ENCODE peak calls at places on chromosomes 2 and 18, in eight cellular contexts. One of them, this sample, is unnamed. For H3K27me3, the result is how much of the 10 kb centered on the place peaks cover.

GRCh38 chr2:210722092-210722491 is 165.7 kb downstream of the CPS1 start:
- DNase-seq in upper lobe of left lung: no peak
- DNase-seq in ovary: no peak
- DNase-seq in H1: no peak
- DNase-seq in transverse colon: no peak
- DNase-seq in sigmoid colon: no peak
- DNase-seq in GM12878: no peak
- DNase-seq in K562: no peak
- DNase-seq in this sample: no peak

GRCh38 chr2:112959109-112959591 is 18.7 kb upstream of the IL36G start:
- DNase-seq in upper lobe of left lung: no peak
- DNase-seq in H1: peak
- DNase-seq in sigmoid colon: no peak
- DNase-seq in K562: peak
- DNase-seq in GM12878: no peak
- DNase-seq in ovary: no peak
- DNase-seq in transverse colon: no peak
- DNase-seq in this sample: no peak

GRCh38 chr2:202822411-202822810 is 49.2 kb downstream of the ICA1L start:
- DNase-seq in upper lobe of left lung: no peak
- DNase-seq in H1: no peak
- DNase-seq in transverse colon: no peak
- DNase-seq in K562: no peak
- DNase-seq in GM12878: no peak
- DNase-seq in ovary: no peak
- DNase-seq in sigmoid colon: no peak
- DNase-seq in this sample: no peak

GRCh38 chr2:106577252-106577651 is 90.1 kb downstream of the CD8B2 start:
- DNase-seq in sigmoid colon: no peak
- DNase-seq in K562: no peak
- DNase-seq in H1: no peak
- DNase-seq in GM12878: no peak
- DNase-seq in ovary: no peak
- DNase-seq in upper lobe of left lung: no peak
- DNase-seq in transverse colon: no peak
- DNase-seq in this sample: no peak

GRCh38 chr2:219983836-219984235 is 356.4 kb downstream of the SLC4A3 start:
- DNase-seq in transverse colon: no peak
- DNase-seq in ovary: no peak
- DNase-seq in K562: no peak
- DNase-seq in sigmoid colon: no peak
- DNase-seq in upper lobe of left lung: no peak
- DNase-seq in H1: no peak
- DNase-seq in GM12878: no peak
- DNase-seq in this sample: no peak

GRCh38 chr2:74059137-74059775 is 74.5 kb downstream of the TET3 start:
- DNase-seq in transverse colon: no peak
- DNase-seq in GM12878: no peak
- DNase-seq in K562: no peak
- DNase-seq in sigmoid colon: no peak
- DNase-seq in ovary: no peak
- DNase-seq in upper lobe of left lung: no peak
- DNase-seq in H1: no peak
- DNase-seq in this sample: no peak

GRCh38 chr18:7202119-7202680 is 28.7 kb upstream of the LRRC30 start:
- DNase-seq in transverse colon: no peak
- DNase-seq in K562: no peak
- DNase-seq in sigmoid colon: no peak
- DNase-seq in GM12878: no peak
- DNase-seq in upper lobe of left lung: no peak
- DNase-seq in ovary: no peak
- DNase-seq in H1: no peak
- DNase-seq in this sample: no peak

GRCh38 chr2:126200538-126200937 is 455.4 kb upstream of the GYPC start:
- DNase-seq in H1: no peak
- DNase-seq in sigmoid colon: no peak
- DNase-seq in K562: no peak
- DNase-seq in GM12878: no peak
- DNase-seq in upper lobe of left lung: no peak
- DNase-seq in ovary: no peak
- DNase-seq in transverse colon: no peak
- DNase-seq in this sample: no peak

GRCh38 chr18:2653467-2653866 is 2.1 kb upstream of the SMCHD1 start:
- DNase-seq in ovary: no peak
- DNase-seq in transverse colon: no peak
- DNase-seq in GM12878: no peak
- DNase-seq in K562: no peak
- DNase-seq in H1: no peak
- DNase-seq in sigmoid colon: no peak
- DNase-seq in upper lobe of left lung: no peak
- DNase-seq in this sample: no peak

GRCh38 chr18:54684786-54685185 is 93.7 kb downstream of the DYNAP start:
- DNase-seq in transverse colon: no peak
- DNase-seq in GM12878: no peak
- DNase-seq in H1: no peak
- DNase-seq in ovary: no peak
- DNase-seq in sigmoid colon: no peak
- DNase-seq in upper lobe of left lung: peak
- DNase-seq in K562: peak
- DNase-seq in this sample: no peak

GRCh38 chr2:169961911-169962310 is 134.7 kb downstream of the UBR3 start:
- DNase-seq in H1: no peak
- DNase-seq in transverse colon: no peak
- DNase-seq in sigmoid colon: peak
- DNase-seq in GM12878: no peak
- DNase-seq in upper lobe of left lung: peak
- DNase-seq in K562: no peak
- DNase-seq in ovary: no peak
- DNase-seq in this sample: no peak

GRCh38 chr2:178306351-178307073 is 112.2 kb downstream of the OSBPL6 start:
- DNase-seq in sigmoid colon: no peak
- DNase-seq in ovary: no peak
- DNase-seq in transverse colon: peak
- DNase-seq in K562: peak
- DNase-seq in upper lobe of left lung: peak
- DNase-seq in GM12878: peak
- DNase-seq in H1: peak
- DNase-seq in this sample: no peak

GRCh38 chr2:103789716-103790085 is 1027.9 kb downstream of the TMEM182 start:
- DNase-seq in transverse colon: no peak
- DNase-seq in upper lobe of left lung: no peak
- DNase-seq in ovary: no peak
- DNase-seq in K562: no peak
- DNase-seq in H1: no peak
- DNase-seq in sigmoid colon: no peak
- DNase-seq in GM12878: no peak
- DNase-seq in this sample: no peak
- TF ChIP-seq EP300 in transverse colon: no peak
- TF ChIP-seq EP300 in upper lobe of left lung: no peak
- TF ChIP-seq EP300 in ovary: no peak
- TF ChIP-seq EP300 in K562: no peak
- TF ChIP-seq EP300 in H1: no peak
- TF ChIP-seq EP300 in sigmoid colon: no peak
- TF ChIP-seq EP300 in GM12878: no peak
- TF ChIP-seq EP300 in this sample: no peak

GRCh38 chr2:148939271-148939670 is 64.2 kb downstream of the KIF5C start:
- DNase-seq in sigmoid colon: no peak
- DNase-seq in GM12878: no peak
- DNase-seq in transverse colon: no peak
- DNase-seq in H1: no peak
- DNase-seq in upper lobe of left lung: no peak
- DNase-seq in ovary: no peak
- DNase-seq in K562: no peak
- DNase-seq in this sample: no peak

GRCh38 chr2:148935791-148936190 is 60.8 kb downstream of the KIF5C start:
- DNase-seq in upper lobe of left lung: no peak
- DNase-seq in K562: no peak
- DNase-seq in sigmoid colon: no peak
- DNase-seq in H1: no peak
- DNase-seq in transverse colon: no peak
- DNase-seq in ovary: no peak
- DNase-seq in GM12878: no peak
- DNase-seq in this sample: no peak

GRCh38 chr2:148933456-148933855 is 58.4 kb downstream of the KIF5C start:
- DNase-seq in H1: no peak
- DNase-seq in upper lobe of left lung: no peak
- DNase-seq in GM12878: no peak
- DNase-seq in ovary: no peak
- DNase-seq in transverse colon: no peak
- DNase-seq in sigmoid colon: no peak
- DNase-seq in K562: no peak
- DNase-seq in this sample: no peak

GRCh38 chr2:148932536-148932935 is 57.5 kb downstream of the KIF5C start:
- DNase-seq in GM12878: no peak
- DNase-seq in H1: no peak
- DNase-seq in sigmoid colon: no peak
- DNase-seq in ovary: no peak
- DNase-seq in K562: no peak
- DNase-seq in upper lobe of left lung: no peak
- DNase-seq in transverse colon: no peak
- DNase-seq in this sample: no peak

DNA sequence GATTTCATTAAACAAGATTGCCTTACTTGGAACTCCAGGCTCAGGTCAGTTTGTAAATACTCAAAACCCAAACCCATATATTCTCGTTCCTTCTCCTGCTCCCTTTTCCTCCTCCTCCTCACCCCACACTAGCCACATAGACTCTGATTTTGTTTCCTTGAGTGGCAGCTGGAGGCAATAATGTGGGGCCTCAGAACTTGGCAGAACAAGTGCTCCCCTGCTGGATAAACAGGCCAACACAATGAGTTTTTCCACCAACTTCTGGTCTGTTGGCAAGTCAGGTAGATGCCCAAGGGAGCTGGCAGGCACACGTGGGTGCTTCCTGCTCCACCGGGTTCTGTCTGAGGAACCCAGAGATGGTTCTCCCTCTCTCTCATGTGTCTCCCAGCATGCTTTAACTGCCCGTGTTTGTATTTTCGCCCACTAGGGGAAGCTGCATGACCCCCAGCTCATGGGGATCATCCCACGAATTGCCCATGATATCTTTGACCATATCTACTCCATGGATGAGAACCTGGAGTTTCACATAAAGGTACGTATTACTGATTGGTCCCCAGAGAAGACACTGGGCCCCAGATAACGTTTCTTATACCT is 61.9 kb downstream of the KIF5C start:
- DNase-seq in upper lobe of left lung: no peak
- DNase-seq in GM12878: no peak
- DNase-seq in ovary: no peak
- DNase-seq in H1: no peak
- DNase-seq in K562: no peak
- DNase-seq in transverse colon: no peak
- DNase-seq in sigmoid colon: no peak
- DNase-seq in this sample: no peak
- TF ChIP-seq CTCF in upper lobe of left lung: no peak
- TF ChIP-seq CTCF in GM12878: peak
- TF ChIP-seq CTCF in ovary: no peak
- TF ChIP-seq CTCF in H1: peak
- TF ChIP-seq CTCF in K562: peak
- TF ChIP-seq CTCF in transverse colon: no peak
- TF ChIP-seq CTCF in sigmoid colon: no peak
- TF ChIP-seq CTCF in this sample: no peak

GRCh38 chr2:72148975-72149555 is 1.4 kb upstream of the CYP26B1 start:
- DNase-seq in ovary: peak
- DNase-seq in GM12878: no peak
- DNase-seq in K562: peak
- DNase-seq in transverse colon: peak
- DNase-seq in upper lobe of left lung: no peak
- DNase-seq in H1: peak
- DNase-seq in sigmoid colon: peak
- DNase-seq in this sample: peak

GRCh38 chr2:72150157-72150960 is 2.7 kb upstream of the CYP26B1 start:
- DNase-seq in H1: peak
- DNase-seq in K562: peak
- DNase-seq in GM12878: peak
- DNase-seq in ovary: peak
- DNase-seq in upper lobe of left lung: peak
- DNase-seq in sigmoid colon: peak
- DNase-seq in transverse colon: peak
- DNase-seq in this sample: peak

GRCh38 chr2:72148391-72148974 is 821 bp upstream of the CYP26B1 start:
- DNase-seq in ovary: peak
- DNase-seq in K562: peak
- DNase-seq in upper lobe of left lung: no peak
- DNase-seq in transverse colon: no peak
- DNase-seq in GM12878: no peak
- DNase-seq in sigmoid colon: peak
- DNase-seq in H1: peak
- DNase-seq in this sample: no peak

GRCh38 chr2:72150961-72151356 is 3.3 kb upstream of the CYP26B1 start:
- DNase-seq in upper lobe of left lung: peak
- DNase-seq in GM12878: no peak
- DNase-seq in ovary: no peak
- DNase-seq in sigmoid colon: peak
- DNase-seq in H1: peak
- DNase-seq in transverse colon: no peak
- DNase-seq in K562: no peak
- DNase-seq in this sample: peak

DNA sequence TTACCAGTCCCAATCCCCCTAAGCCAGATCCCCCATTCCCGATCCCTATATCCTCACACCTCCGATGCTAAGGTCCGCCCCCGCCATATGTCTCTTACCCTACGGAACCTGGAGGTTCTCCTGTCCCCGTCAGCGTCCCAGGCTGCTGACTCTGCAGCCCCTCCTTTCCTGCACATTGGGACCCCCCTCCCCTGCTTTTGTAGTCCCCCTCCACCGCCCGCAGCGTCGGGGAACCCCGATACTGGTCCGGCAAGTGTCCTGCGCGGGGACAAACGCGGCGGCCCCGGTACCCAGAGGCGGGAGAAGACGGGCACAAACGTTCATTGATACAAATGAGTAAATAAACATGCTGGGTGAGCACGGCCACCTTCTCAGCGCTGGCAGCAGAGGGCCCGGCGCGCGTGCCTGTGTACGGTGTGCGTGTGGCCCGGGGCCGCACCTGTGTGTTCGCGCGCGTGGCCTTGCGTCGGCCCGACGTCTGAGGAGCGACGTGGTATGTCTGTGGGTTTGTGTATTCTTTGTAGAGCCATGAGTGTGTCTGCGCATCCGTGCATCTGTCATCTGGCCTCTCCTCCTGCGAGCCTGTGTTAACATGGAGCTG is 2.0 kb upstream of the CYP26B1 start:
- DNase-seq in GM12878: no peak
- DNase-seq in H1: no peak
- DNase-seq in K562: no peak
- DNase-seq in upper lobe of left lung: no peak
- DNase-seq in ovary: no peak
- DNase-seq in transverse colon: no peak
- DNase-seq in sigmoid colon: peak
- DNase-seq in this sample: peak
- H3K27me3 ChIP-seq in GM12878: under half
- H3K27me3 ChIP-seq in H1: half or more
- H3K27me3 ChIP-seq in K562: under half
- H3K27me3 ChIP-seq in upper lobe of left lung: under half
- H3K27me3 ChIP-seq in ovary: under half
- H3K27me3 ChIP-seq in transverse colon: half or more
- H3K27me3 ChIP-seq in sigmoid colon: half or more
- H3K27me3 ChIP-seq in this sample: half or more

DNA sequence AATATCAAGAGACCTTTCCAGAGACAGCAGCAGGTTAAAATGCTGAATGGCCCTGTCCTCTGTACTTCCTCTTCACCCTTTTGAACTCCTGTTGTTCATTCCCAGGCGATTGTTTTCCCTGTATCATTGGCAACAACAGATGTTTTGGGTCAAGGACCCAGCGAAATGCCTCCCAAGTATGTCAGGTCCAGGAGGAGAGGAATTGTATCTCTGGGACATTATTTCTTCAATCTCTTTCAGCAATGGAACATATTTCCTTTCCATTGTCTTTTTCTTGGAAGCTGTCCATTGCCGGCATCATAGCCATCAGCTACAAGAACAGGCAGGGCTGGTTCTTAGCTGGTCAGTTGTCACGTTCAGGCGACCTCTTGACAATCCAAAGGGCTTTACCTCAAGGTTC is 76.2 kb downstream of the NRP2 start:
- DNase-seq in transverse colon: no peak
- DNase-seq in K562: no peak
- DNase-seq in GM12878: no peak
- DNase-seq in sigmoid colon: no peak
- DNase-seq in H1: no peak
- DNase-seq in upper lobe of left lung: no peak
- DNase-seq in ovary: no peak
- DNase-seq in this sample: no peak
- TF ChIP-seq EP300 in transverse colon: no peak
- TF ChIP-seq EP300 in K562: no peak
- TF ChIP-seq EP300 in GM12878: no peak
- TF ChIP-seq EP300 in sigmoid colon: no peak
- TF ChIP-seq EP300 in H1: no peak
- TF ChIP-seq EP300 in upper lobe of left lung: no peak
- TF ChIP-seq EP300 in ovary: no peak
- TF ChIP-seq EP300 in this sample: no peak

This sample was measured in tibial nerve.